ENCODE peak calls at places on chromosomes 13 and 19, in eight cellular contexts. G is AG04450; A is AG04449; W is lower leg skin; T is brain microvascular endothelial cell; O is SK-N-SH; D is CD8-positive, alpha-beta T cell; J is left ventricle myocardium inferior. I is an unnamed sample.

GRCh38 chr19:1402411-1403070 is 1.2 kb upstream of the GAMT start:
- DNase-seq in G (no peak), A (no peak), W (no peak), T (no peak), O (no peak), D (no peak), J (no peak), I (no peak)

GRCh38 chr19:7099597-7099921 is 30.1 kb downstream of the ZNF557 start:
- DNase-seq in G (no peak), A (no peak), W (no peak), T (no peak), O (no peak), D (no peak), J (no peak), I (no peak)

GRCh38 chr19:24074720-24075119 is 12.3 kb upstream of the ZNF254 start:
- DNase-seq in G (no peak), A (no peak), W (no peak), T (peak), O (no peak), D (no peak), J (no peak), I (no peak)

GRCh38 chr19:21758296-21758695 is 9.1 kb downstream of the ZNF100 start:
- DNase-seq in G (no peak), A (no peak), W (no peak), T (no peak), O (no peak), D (no peak), J (no peak), I (no peak)

GRCh38 chr13:91349992-91350911 is 2.8 kb downstream of the MIR17HG start:
- DNase-seq in G (no peak), A (no peak), W (no peak), T (no peak), O (no peak), D (no peak), J (no peak), I (no peak)

GRCh38 chr19:2275588-2276428 is 6.2 kb downstream of the PEAK3 start:
- DNase-seq in G (no peak), A (no peak), W (no peak), T (no peak), O (peak), D (no peak), J (peak), I (no peak)

GRCh38 chr19:4971424-4971793 is 2.5 kb downstream of the KDM4B start:
- DNase-seq in G (no peak), A (no peak), W (no peak), T (no peak), O (peak), D (no peak), J (no peak), I (no peak)

GRCh38 chr19:46615966-46616365 is 8.9 kb downstream of the PTGIR start:
- DNase-seq in G (no peak), A (no peak), W (no peak), T (no peak), O (no peak), D (no peak), J (peak), I (no peak)

GRCh38 chr13:84648069-84648640 is 765.9 kb upstream of the SLITRK1 start:
- DNase-seq in G (no peak), A (no peak), W (no peak), T (no peak), O (no peak), D (no peak), J (no peak), I (no peak)

GRCh38 chr13:19952850-19953249 is 5.7 kb upstream of the ZMYM2 start:
- DNase-seq in G (no peak), A (no peak), W (no peak), T (no peak), O (no peak), D (no peak), J (no peak), I (no peak)

GRCh38 chr13:80362488-80362887 is 21.6 kb upstream of the SPRY2 start:
- DNase-seq in G (no peak), A (no peak), W (no peak), T (no peak), O (no peak), D (no peak), J (no peak), I (no peak)

GRCh38 chr13:44763604-44764311 is 187.6 kb upstream of the TSC22D1 start:
- DNase-seq in G (no peak), A (no peak), W (no peak), T (no peak), O (no peak), D (no peak), J (peak), I (no peak)

GRCh38 chr19:913080-913748 is at the start of gene R3HDM4:
- DNase-seq in G (no peak), A (no peak), W (peak), T (no peak), O (peak), D (peak), J (peak), I (no peak)

GRCh38 chr13:59103004-59103768 is 1060.5 kb downstream of the DIAPH3 start:
- DNase-seq in G (peak), A (no peak), W (no peak), T (no peak), O (peak), D (no peak), J (no peak), I (no peak)

GRCh38 chr19:54029930-54030490 is 33.7 kb downstream of the VSTM1 start:
- DNase-seq in G (no peak), A (no peak), W (peak), T (peak), O (peak), D (no peak), J (peak), I (no peak)

GRCh38 chr13:51070005-51070649 is 40.9 kb downstream of the C13orf42 start:
- DNase-seq in G (peak), A (peak), W (peak), T (peak), O (peak), D (peak), J (peak), I (peak)

GRCh38 chr19:40831502-40832430 is 18.5 kb downstream of the CYP2A6 start:
- DNase-seq in G (peak), A (peak), W (peak), T (peak), O (no peak), D (no peak), J (no peak), I (peak)

GRCh38 chr19:2451138-2451537 is 5.6 kb downstream of the LMNB2 start:
- DNase-seq in G (no peak), A (no peak), W (no peak), T (no peak), O (no peak), D (no peak), J (no peak), I (no peak)

GRCh38 chr19:31553112-31553843 is 204.0 kb upstream of the TSHZ3 start:
- DNase-seq in G (no peak), A (no peak), W (no peak), T (no peak), O (peak), D (no peak), J (no peak), I (no peak)

GRCh38 chr19:45670670-45671453 is 2.8 kb downstream of the GIPR start:
- DNase-seq in G (peak), A (no peak), W (peak), T (peak), O (peak), D (no peak), J (peak), I (no peak)

GRCh38 chr13:99809931-99810330 is 161.6 kb downstream of the ZIC5 start:
- DNase-seq in G (no peak), A (no peak), W (no peak), T (no peak), O (no peak), D (no peak), J (no peak), I (no peak)

GRCh38 chr19:48991823-48992570 is 1.1 kb downstream of the GYS1 start:
- DNase-seq in G (peak), A (no peak), W (peak), T (peak), O (peak), D (no peak), J (peak), I (peak)

GRCh38 chr19:409006-409514 is at the start of gene C2CD4C:
- DNase-seq in G (no peak), A (no peak), W (no peak), T (no peak), O (peak), D (no peak), J (no peak), I (no peak)

GRCh38 chr19:13637664-13638063 is 126.7 kb upstream of the MRI1 start:
- DNase-seq in G (no peak), A (peak), W (no peak), T (peak), O (no peak), D (no peak), J (no peak), I (no peak)

GRCh38 chr13:97600438-97601080 is 166.6 kb downstream of the RAP2A start:
- DNase-seq in G (peak), A (no peak), W (no peak), T (peak), O (no peak), D (no peak), J (no peak), I (peak)

GRCh38 chr19:18387395-18387794 is 1.4 kb downstream of the GDF15 start:
- DNase-seq in G (no peak), A (no peak), W (no peak), T (no peak), O (no peak), D (no peak), J (no peak), I (no peak)

GRCh38 chr13:81171065-81171647 is 830.2 kb upstream of the SPRY2 start:
- DNase-seq in G (no peak), A (no peak), W (no peak), T (no peak), O (peak), D (no peak), J (no peak), I (no peak)

GRCh38 chr13:38384171-38384570 is 34.5 kb downstream of the UFM1 start:
- DNase-seq in G (no peak), A (no peak), W (no peak), T (no peak), O (no peak), D (no peak), J (no peak), I (no peak)

DNA sequence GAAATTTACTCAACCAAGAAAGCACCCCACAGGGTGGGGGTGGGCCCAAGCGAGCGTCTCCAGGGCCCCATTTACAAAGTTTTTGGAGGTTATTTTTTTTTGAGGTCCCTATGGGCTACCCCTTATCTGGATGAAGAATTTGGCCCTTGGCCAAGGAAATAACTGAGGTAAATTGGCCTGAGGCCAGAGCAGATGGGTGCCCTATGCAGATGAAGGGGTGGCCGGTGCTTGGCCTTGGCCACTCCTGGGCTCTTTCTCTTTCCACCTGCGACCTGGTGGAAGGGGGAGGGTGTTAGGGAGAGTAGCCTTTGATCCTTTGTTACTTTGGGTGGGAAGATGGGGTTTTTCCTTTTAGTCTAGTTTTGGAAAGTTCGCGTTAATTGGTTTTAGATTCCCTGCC is 15.5 kb downstream of the ZNF701 start:
- DNase-seq in G (no peak), A (no peak), W (no peak), T (no peak), O (no peak), D (no peak), J (no peak), I (no peak)
- H3K4me3 ChIP-seq in G (no peak), A (no peak), W (no peak), T (no peak), O (no peak), D (no peak), J (peak), I (no peak)

GRCh38 chr19:55676384-55676783 is 1.4 kb downstream of the EPN1 start:
- DNase-seq in G (no peak), A (no peak), W (no peak), T (no peak), O (no peak), D (no peak), J (no peak), I (no peak)
- TF ChIP-seq CTCF in G (peak), A (no peak), W (no peak), T (no peak), O (peak), D (no peak), J (no peak), I (no peak)

GRCh38 chr19:11381535-11382369 is 2.4 kb downstream of the EPOR start:
- DNase-seq in G (no peak), A (no peak), W (no peak), T (peak), O (peak), D (peak), J (peak), I (no peak)

GRCh38 chr19:11383706-11384048 is 437 bp downstream of the EPOR start:
- DNase-seq in G (no peak), A (no peak), W (no peak), T (no peak), O (no peak), D (no peak), J (no peak), I (no peak)

GRCh38 chr19:11380653-11381534 is 3.2 kb downstream of the EPOR start:
- DNase-seq in G (peak), A (peak), W (peak), T (peak), O (peak), D (peak), J (peak), I (peak)

GRCh38 chr19:11384778-11385129 is 640 bp upstream of the EPOR start:
- DNase-seq in G (no peak), A (no peak), W (no peak), T (no peak), O (no peak), D (no peak), J (no peak), I (no peak)

GRCh38 chr19:11382898-11383705 is 1.0 kb downstream of the EPOR start:
- DNase-seq in G (no peak), A (no peak), W (no peak), T (no peak), O (peak), D (peak), J (peak), I (no peak)
- H3K4me3 ChIP-seq in G (peak), A (peak), W (peak), T (peak), O (peak), D (peak), J (peak), I (peak)

GRCh38 chr13:113209880-113210421 is 538 bp downstream of the CUL4A start:
- DNase-seq in G (no peak), A (no peak), W (peak), T (peak), O (peak), D (peak), J (peak), I (peak)

GRCh38 chr13:113207890-113208423 is 512 bp downstream of the PCID2 start:
- DNase-seq in G (no peak), A (no peak), W (no peak), T (peak), O (no peak), D (no peak), J (peak), I (no peak)

GRCh38 chr13:113209336-113209879 is at the start of gene CUL4A:
- DNase-seq in G (no peak), A (no peak), W (peak), T (peak), O (peak), D (peak), J (peak), I (no peak)

GRCh38 chr13:113210834-113211233 is 1.4 kb downstream of the CUL4A start:
- DNase-seq in G (no peak), A (no peak), W (no peak), T (no peak), O (no peak), D (no peak), J (no peak), I (no peak)

GRCh38 chr13:113208424-113209335 is at the start of gene PCID2:
- DNase-seq in G (no peak), A (peak), W (peak), T (peak), O (peak), D (peak), J (peak), I (peak)
- TF ChIP-seq CTCF in G (no peak), A (peak), W (no peak), T (no peak), O (no peak), D (no peak), J (no peak), I (no peak)

GRCh38 chr13:28097503-28097902 is 2.9 kb downstream of the FLT3 start:
- DNase-seq in G (no peak), A (no peak), W (no peak), T (no peak), O (no peak), D (no peak), J (no peak), I (no peak)

GRCh38 chr13:28099396-28100148 is 804 bp downstream of the FLT3 start:
- DNase-seq in G (no peak), A (no peak), W (no peak), T (no peak), O (no peak), D (no peak), J (no peak), I (no peak)

DNA sequence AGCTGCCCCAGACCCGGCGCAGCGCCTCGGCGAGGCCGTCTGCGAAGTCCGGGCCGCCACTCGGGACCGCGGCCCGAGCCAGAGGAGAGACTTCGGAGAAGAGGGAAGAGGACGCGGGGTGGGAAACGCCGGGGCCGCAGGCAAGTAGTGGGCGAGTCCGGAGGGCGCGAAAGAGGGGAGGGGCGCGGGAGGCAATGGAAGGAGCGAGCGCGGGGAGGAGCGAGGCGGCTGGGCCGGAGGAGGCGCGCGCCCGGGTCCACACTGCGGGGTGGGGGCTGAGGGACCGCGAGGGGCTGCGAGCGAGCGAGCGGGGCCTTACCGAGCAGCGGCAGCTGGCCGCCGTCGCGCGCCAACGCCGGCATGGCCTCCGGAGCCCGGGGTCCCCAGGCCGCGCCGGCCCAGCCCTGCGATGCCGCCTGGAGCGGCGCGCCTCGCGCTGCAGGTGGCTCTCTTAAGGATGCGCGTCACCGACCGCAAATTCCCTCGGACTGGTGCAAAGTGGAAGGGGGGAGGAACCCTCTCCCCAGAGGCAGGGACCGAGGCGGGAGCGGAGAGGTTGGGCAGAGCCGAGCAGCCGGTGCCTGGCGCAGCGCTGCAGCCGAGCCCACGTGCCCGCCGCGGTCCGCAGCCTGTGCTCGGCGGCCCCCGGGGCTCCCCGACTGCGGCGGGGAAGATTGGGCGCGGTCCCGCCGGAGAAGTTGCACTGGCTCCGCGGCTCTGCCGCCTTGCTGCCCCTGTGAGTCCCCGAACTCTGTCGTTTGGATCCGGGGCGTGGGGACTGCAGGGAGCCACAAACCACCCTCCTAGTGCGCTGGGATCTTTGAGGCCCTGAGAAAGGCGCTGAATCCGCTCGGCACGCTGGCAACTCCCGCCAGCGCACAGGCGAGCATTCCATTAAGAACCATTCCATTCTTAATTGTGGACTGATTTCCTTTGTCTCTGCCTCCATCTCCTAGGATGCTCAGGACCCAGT is at the start of gene FLT3:
- DNase-seq in G (no peak), A (no peak), W (no peak), T (peak), O (peak), D (no peak), J (peak), I (peak)
- H3K4me3 ChIP-seq in G (peak), A (peak), W (peak), T (peak), O (peak), D (peak), J (peak), I (peak)

GRCh38 chr13:22738357-22738756 is 442.4 kb upstream of the SGCG start:
- DNase-seq in G (no peak), A (no peak), W (no peak), T (no peak), O (no peak), D (no peak), J (no peak), I (no peak)

GRCh38 chr13:22736084-22736767 is 444.6 kb upstream of the SGCG start:
- DNase-seq in G (no peak), A (no peak), W (no peak), T (no peak), O (no peak), D (no peak), J (no peak), I (no peak)

GRCh38 chr13:22736768-22737092 is 444.0 kb upstream of the SGCG start:
- DNase-seq in G (no peak), A (no peak), W (no peak), T (no peak), O (no peak), D (no peak), J (no peak), I (no peak)

GRCh38 chr13:22744688-22745452 is 435.9 kb upstream of the SGCG start:
- DNase-seq in G (no peak), A (no peak), W (no peak), T (no peak), O (no peak), D (no peak), J (no peak), I (no peak)

DNA sequence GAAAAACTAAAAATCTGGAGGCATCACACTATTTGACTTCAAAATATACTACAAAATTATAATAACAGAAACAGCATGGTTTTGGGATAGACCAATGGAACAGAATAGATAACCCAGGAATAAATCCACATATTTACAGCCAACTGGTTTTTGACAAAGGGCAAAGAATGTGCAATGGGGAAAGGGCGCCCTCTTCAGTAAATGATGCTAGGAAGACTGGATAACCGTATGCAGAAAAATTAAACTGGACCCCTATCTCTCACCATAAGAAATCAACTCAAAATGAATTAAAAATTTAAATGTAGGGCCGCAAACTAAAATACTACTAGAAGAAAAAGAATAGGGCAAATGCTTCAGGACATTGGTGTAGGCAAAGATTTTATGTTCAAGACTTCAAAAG is 440.5 kb upstream of the SGCG start:
- DNase-seq in G (no peak), A (no peak), W (no peak), T (no peak), O (no peak), D (no peak), J (no peak), I (no peak)
- TF ChIP-seq CTCF in G (no peak), A (no peak), W (no peak), T (no peak), O (peak), D (no peak), J (peak), I (peak)

GRCh38 chr13:106917024-106917491 is 349.1 kb upstream of the ARGLU1 start:
- DNase-seq in G (no peak), A (no peak), W (no peak), T (no peak), O (no peak), D (no peak), J (peak), I (no peak)
- H3K4me3 ChIP-seq in G (no peak), A (peak), W (peak), T (peak), O (no peak), D (no peak), J (peak), I (no peak)

GRCh38 chr13:33058816-33059215 is 42.6 kb downstream of the KL start:
- DNase-seq in G (no peak), A (no peak), W (no peak), T (no peak), O (no peak), D (no peak), J (no peak), I (no peak)

GRCh38 chr13:33052446-33052845 is 36.2 kb downstream of the KL start:
- DNase-seq in G (peak), A (peak), W (no peak), T (no peak), O (no peak), D (no peak), J (no peak), I (no peak)

GRCh38 chr13:33053397-33054066 is 37.3 kb downstream of the KL start:
- DNase-seq in G (no peak), A (no peak), W (no peak), T (no peak), O (no peak), D (no peak), J (no peak), I (peak)

GRCh38 chr13:33060815-33061214 is 44.6 kb downstream of the KL start:
- DNase-seq in G (no peak), A (no peak), W (no peak), T (no peak), O (no peak), D (no peak), J (no peak), I (no peak)

GRCh38 chr13:33057019-33057785 is 41.0 kb downstream of the KL start:
- DNase-seq in G (no peak), A (no peak), W (peak), T (peak), O (peak), D (no peak), J (no peak), I (no peak)
- TF ChIP-seq CTCF in G (peak), A (peak), W (no peak), T (peak), O (peak), D (no peak), J (peak), I (peak)

I was measured in retinal pigment epithelial cell.